ENCODE peak calls at places on chromosomes 16 and 17, in nine cellular contexts. X is mesenchymal stem cell, M is cardiac fibroblast, N is NCI-H1436 treated with DMSO at 0.1 percent for 48 hours, D is T-cell, Y is KBM-7, V is frontal cortex, U is NCI-H1417 treated with DMSO at 0.1 percent for 48 hours, H is Right ventricle myocardium superior. B is an unnamed sample.

GRCh38 chr16:25493136-25493811 is 198.5 kb upstream of the HS3ST4 start:
- DNase-seq in X (no peak), Y (no peak), D (no peak), H (no peak), U (no peak), N (no peak), V (peak), M (no peak), B (no peak)

GRCh38 chr16:51388516-51388951 is 237.5 kb upstream of the SALL1 start:
- DNase-seq in M (no peak), D (no peak), Y (no peak), H (no peak), V (no peak), N (no peak), U (no peak), X (no peak), B (no peak)

GRCh38 chr16:87314990-87315420 is 2.2 kb downstream of the C16orf95 start:
- DNase-seq in N (no peak), X (no peak), H (no peak), D (no peak), U (no peak), V (no peak), Y (no peak), M (no peak), B (no peak)

GRCh38 chr16:84649511-84649861 is 1.2 kb downstream of the KLHL36 start:
- DNase-seq in U (no peak), M (no peak), V (no peak), D (no peak), H (no peak), N (no peak), X (no peak), Y (no peak), B (no peak)

GRCh38 chr17:79838541-79839274 is 532 bp downstream of the CBX4 start:
- DNase-seq in V (peak), D (peak), X (peak), Y (peak), M (peak), H (peak), N (no peak), U (no peak), B (no peak)

GRCh38 chr17:74584714-74585113 is 7.4 kb downstream of the CD300LD start:
- DNase-seq in N (no peak), U (no peak), D (no peak), Y (no peak), H (no peak), V (no peak), M (no peak), X (no peak), B (no peak)

GRCh38 chr16:85206472-85207356 is 94.4 kb upstream of the CIBAR2 start:
- DNase-seq in Y (no peak), X (peak), V (peak), U (no peak), H (peak), M (peak), N (no peak), D (no peak), B (no peak)

GRCh38 chr16:9134739-9135138 is 43.3 kb downstream of the HAPSTR1 start:
- DNase-seq in M (peak), D (peak), V (peak), Y (peak), U (no peak), N (no peak), X (peak), H (peak), B (peak)

GRCh38 chr17:12318614-12319266 is 298.1 kb downstream of the MAP2K4 start:
- DNase-seq in H (no peak), Y (no peak), D (no peak), X (no peak), V (no peak), N (no peak), U (no peak), M (no peak), B (no peak)

GRCh38 chr17:81241648-81242420 is 2.7 kb downstream of the NDUFAF8 start:
- DNase-seq in H (no peak), D (peak), V (peak), N (no peak), M (peak), Y (peak), X (peak), U (no peak), B (peak)

GRCh38 chr16:56364865-56365264 is 60.5 kb downstream of the AMFR start:
- DNase-seq in U (no peak), N (no peak), D (no peak), X (no peak), M (no peak), H (no peak), V (no peak), Y (no peak), B (no peak)